ENCODE peak calls at places on chromosomes 3 and 15, in five cellular contexts. Z is ovary, P is body of pancreas, I is lower leg skin, E is IMR-90. B is an unnamed sample.

GRCh38 chr3:71194785-71195184 is 388.7 kb downstream of the FOXP1 start:
- DNase-seq in E (no peak), P (no peak), Z (no peak), I (no peak), B (no peak)

GRCh38 chr15:74206801-74207281 is 4.3 kb upstream of the STRA6 start:
- DNase-seq in Z (no peak), E (no peak), I (no peak), P (no peak), B (no peak)

GRCh38 chr3:184299488-184300376 is 691 bp downstream of the PSMD2 start:
- DNase-seq in Z (no peak), E (peak; percentile 73), I (no peak), P (no peak), B (no peak)

GRCh38 chr3:20060924-20061323 is 20.7 kb downstream of the KAT2B start:
- DNase-seq in Z (no peak), I (no peak), P (no peak), E (peak; percentile 48), B (peak; percentile 47)

GRCh38 chr3:144272715-144273114 is 301.1 kb downstream of the DIPK2A start:
- DNase-seq in I (no peak), E (no peak), P (no peak), Z (no peak), B (no peak)

GRCh38 chr3:150411971-150412370 is 3.9 kb downstream of the TSC22D2 start:
- DNase-seq in I (no peak), P (no peak), E (peak; percentile 33), Z (no peak), B (no peak)

GRCh38 chr3:13543251-13543650 is 5.7 kb upstream of the FBLN2 start:
- DNase-seq in E (peak; percentile 87), P (peak; percentile 39), I (peak; percentile 82), Z (no peak), B (no peak)

GRCh38 chr3:186509423-186509822 is 34.8 kb downstream of the CRYGS start:
- DNase-seq in E (no peak), Z (no peak), I (no peak), P (no peak), B (no peak)

GRCh38 chr15:43204016-43204901 is 16.6 kb downstream of the EPB42 start:
- DNase-seq in E (peak; percentile 75), P (peak; percentile 71), I (no peak), Z (no peak), B (peak; percentile 54)

GRCh38 chr3:32815812-32816438 is 1.9 kb upstream of the TRIM71 start:
- DNase-seq in Z (no peak), P (no peak), I (no peak), E (no peak), B (no peak)
- H3K4me3 ChIP-seq in Z (no peak overlapping the region), P (no peak overlapping the region), I (no peak overlapping the region), E (no peak overlapping the region), B (no peak overlapping the region)

GRCh38 chr15:50686468-50687301 is at the start of gene TRPM7:
- DNase-seq in Z (peak; percentile 88), P (peak; percentile 90), E (peak; percentile 81), I (peak; percentile 82), B (peak; percentile 92)
- TF ChIP-seq POLR2A in Z (peak; percentile 77), P (peak; percentile 90), E (peak; percentile 79), I (peak; percentile 38), B (peak; percentile 88)

GRCh38 chr15:59244337-59244736 is 37.7 kb downstream of the LDHAL6B start:
- DNase-seq in P (no peak), I (no peak), Z (no peak), E (no peak), B (no peak)
- H3K4me3 ChIP-seq in P (no peak overlapping the region), I (no peak overlapping the region), Z (no peak overlapping the region), E (no peak overlapping the region), B (no peak overlapping the region)

GRCh38 chr3:57833763-57834162 is 77.7 kb downstream of the SLMAP start:
- DNase-seq in P (no peak), Z (no peak), E (no peak), I (no peak), B (no peak)

GRCh38 chr3:57840445-57840844 is 84.3 kb downstream of the SLMAP start:
- DNase-seq in P (no peak), Z (no peak), I (no peak), E (no peak), B (no peak)

GRCh38 chr3:57837686-57838085 is 81.6 kb downstream of the SLMAP start:
- DNase-seq in P (no peak), I (no peak), E (no peak), Z (no peak), B (no peak)

GRCh38 chr3:57832925-57833324 is 76.8 kb downstream of the SLMAP start:
- DNase-seq in Z (no peak), E (no peak), P (no peak), I (no peak), B (no peak)

GRCh38 chr3:57838627-57839026 is 82.5 kb downstream of the SLMAP start:
- DNase-seq in Z (no peak), E (no peak), I (no peak), P (no peak), B (no peak)
- TF ChIP-seq POLR2A in Z (no peak), E (no peak), I (no peak), P (no peak), B (no peak)

DNA sequence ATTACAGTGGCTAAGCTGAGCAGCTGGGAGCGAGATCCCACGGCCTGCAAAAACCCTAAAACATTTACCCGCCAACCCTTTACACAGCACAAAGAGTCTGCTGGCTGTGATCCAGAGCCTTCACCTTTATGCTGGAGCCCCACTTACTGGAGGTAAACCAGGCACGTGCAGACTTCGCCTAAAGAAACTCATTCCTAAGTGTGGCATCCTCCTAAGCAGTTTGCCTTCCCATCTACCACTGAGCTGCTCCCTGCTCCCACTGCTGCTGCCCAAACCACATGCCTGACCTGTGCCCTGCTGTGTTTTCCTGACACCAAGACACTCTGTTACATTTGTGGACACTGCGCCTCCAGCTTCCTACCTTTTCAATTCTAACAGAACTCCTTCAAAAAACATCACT is 53.0 kb downstream of the CHSY1 start:
- DNase-seq in I (no peak), P (no peak), Z (no peak), E (peak; percentile 48), B (no peak)
- H3K4me3 ChIP-seq in I (no peak overlapping the region), P (no peak overlapping the region), Z (no peak overlapping the region), E (no peak overlapping the region), B (no peak overlapping the region)

DNA sequence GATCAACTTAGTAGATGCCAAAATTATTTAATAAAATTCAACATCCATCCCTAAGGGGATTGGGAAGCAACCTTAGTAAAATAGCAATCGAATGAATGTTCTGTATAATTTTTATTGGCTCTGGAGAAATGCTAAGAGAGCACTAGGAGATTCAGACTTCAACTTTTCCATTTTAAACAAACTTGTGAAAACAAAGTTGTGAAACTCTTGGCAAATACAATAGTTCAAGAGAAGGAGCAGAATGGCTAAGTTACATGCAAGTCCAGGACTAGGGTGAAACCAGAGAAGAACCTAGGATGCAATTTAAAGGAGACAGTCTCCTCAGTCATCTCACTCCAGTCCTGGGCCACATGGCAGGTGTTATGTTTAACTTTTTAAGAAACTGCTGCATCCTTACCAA is 16.7 kb upstream of the ZNF280D start:
- DNase-seq in I (no peak), E (peak; percentile 43), P (no peak), Z (no peak), B (no peak)
- TF ChIP-seq POLR2A in I (no peak), E (no peak), P (no peak), Z (no peak), B (no peak)

GRCh38 chr15:48536681-48537091 is 108.8 kb downstream of the FBN1 start:
- DNase-seq in Z (no peak), P (no peak), E (peak; percentile 35), I (no peak), B (no peak)

GRCh38 chr15:48537277-48538113 is 108.0 kb downstream of the FBN1 start:
- DNase-seq in P (no peak), Z (no peak), E (peak; percentile 52), I (no peak), B (peak; percentile 19)

GRCh38 chr15:48532938-48533337 is 112.6 kb downstream of the FBN1 start:
- DNase-seq in P (no peak), E (no peak), Z (no peak), I (no peak), B (no peak)

GRCh38 chr15:48530528-48530927 is 115.0 kb downstream of the FBN1 start:
- DNase-seq in Z (no peak), P (no peak), I (no peak), E (no peak), B (no peak)

GRCh38 chr15:48533982-48534381 is 111.5 kb downstream of the FBN1 start:
- DNase-seq in Z (no peak), E (no peak), I (no peak), P (no peak), B (no peak)
- H3K4me3 ChIP-seq in Z (no peak overlapping the region), E (no peak overlapping the region), I (no peak overlapping the region), P (no peak overlapping the region), B (no peak overlapping the region)

GRCh38 chr3:129602730-129603560 is 3.5 kb downstream of the PLXND1 start:
- DNase-seq in P (peak; percentile 77), E (peak; percentile 95), I (peak; percentile 74), Z (peak; percentile 79), B (no peak)
- TF ChIP-seq POLR2A in P (peak; percentile 33), E (no peak), I (no peak), Z (no peak), B (no peak)

B was measured in right lobe of liver.